ENCODE peak calls at places on chromosome 9, in eight cellular contexts. J is GM03348; D is stimulated activated CD8-positive, alpha-beta memory T cell treated with anti-CD3 and anti-CD28 coated beads, Interleukin-15, amount 100 ng/mL, for 48 hours; R is NCI-H526; E is cardiac fibroblast; G is NCI-H510A treated with DMSO at 0.1 percent for 48 hours; C is upper lobe of right lung; P is effector CD8-positive, alpha-beta T cell. B is an unnamed sample.

GRCh38 chr9:127559247-127559680 is 52.8 kb upstream of the STXBP1 start:
- DNase-seq in J (no peak), D (no peak), R (no peak), E (no peak), G (no peak), C (no peak), P (no peak), B (no peak)

GRCh38 chr9:137224850-137225694 is at the start of gene CYSRT1:
- DNase-seq in J (no peak), D (no peak), R (no peak), E (no peak), G (no peak), C (no peak), P (no peak), B (no peak)

GRCh38 chr9:114002271-114002985 is 75.7 kb downstream of the AMBP start:
- DNase-seq in J (no peak), D (no peak), R (no peak), E (no peak), G (no peak), C (no peak), P (no peak), B (no peak)

GRCh38 chr9:114430443-114430842 is 42.7 kb upstream of the AKNA start:
- DNase-seq in J (no peak), D (no peak), R (no peak), E (no peak), G (peak), C (no peak), P (no peak), B (no peak)

GRCh38 chr9:36864491-36865410 is 169.3 kb downstream of the PAX5 start:
- DNase-seq in J (no peak), D (no peak), R (peak), E (no peak), G (no peak), C (peak), P (no peak), B (no peak)

GRCh38 chr9:134333234-134333873 is 7.1 kb downstream of the RXRA start:
- DNase-seq in J (no peak), D (no peak), R (no peak), E (no peak), G (no peak), C (no peak), P (no peak), B (peak)

GRCh38 chr9:104575451-104575850 is 6.5 kb downstream of the OR13C8 start:
- DNase-seq in J (no peak), D (no peak), R (no peak), E (no peak), G (no peak), C (no peak), P (no peak), B (no peak)

GRCh38 chr9:71984388-71985069 is 73.1 kb downstream of the C9orf85 start:
- DNase-seq in J (peak), D (no peak), R (no peak), E (peak), G (no peak), C (no peak), P (no peak), B (no peak)

GRCh38 chr9:503881-504852 is 289.5 kb downstream of the DOCK8 start:
- DNase-seq in J (peak), D (peak), R (peak), E (peak), G (peak), C (peak), P (peak), B (peak)

GRCh38 chr9:84997472-84997871 is 327.9 kb downstream of the NTRK2 start:
- DNase-seq in J (no peak), D (no peak), R (no peak), E (peak), G (no peak), C (no peak), P (no peak), B (no peak)

GRCh38 chr9:12699529-12699928 is 6.3 kb downstream of the TYRP1 start:
- DNase-seq in J (no peak), D (no peak), R (no peak), E (peak), G (no peak), C (no peak), P (no peak), B (no peak)

GRCh38 chr9:21402387-21403247 is 6.3 kb upstream of the IFNA8 start:
- DNase-seq in J (peak), D (no peak), R (no peak), E (no peak), G (no peak), C (no peak), P (no peak), B (no peak)

GRCh38 chr9:26687421-26687820 is 205.2 kb downstream of the CAAP1 start:
- DNase-seq in J (no peak), D (no peak), R (no peak), E (peak), G (no peak), C (no peak), P (no peak), B (no peak)

GRCh38 chr9:111916234-111916645 is 19.6 kb downstream of the UGCG start:
- DNase-seq in J (no peak), D (peak), R (no peak), E (no peak), G (no peak), C (no peak), P (no peak), B (no peak)

GRCh38 chr9:95065224-95065623 is 252.3 kb downstream of the FANCC start:
- DNase-seq in J (no peak), D (no peak), R (no peak), E (no peak), G (no peak), C (no peak), P (no peak), B (no peak)

GRCh38 chr9:77498891-77499290 is 149.2 kb downstream of the GNA14 start:
- DNase-seq in J (peak), D (no peak), R (no peak), E (peak), G (no peak), C (no peak), P (no peak), B (no peak)

GRCh38 chr9:83563360-83563759 is 25.2 kb upstream of the FRMD3 start:
- DNase-seq in J (no peak), D (no peak), R (no peak), E (no peak), G (no peak), C (no peak), P (no peak), B (no peak)